ENCODE peak calls at places on chromosomes 1 and 21, in five cellular contexts. K is ACHN; W is posterior cingulate gyrus; X is stimulated activated CD8-positive, alpha-beta memory T cell treated with anti-CD3 and anti-CD28 coated beads, Interleukin-7, amount 100 ng/mL, for 1 hour; M is NCI-H1092 treated with DMSO at 0.1 percent for 48 hours. Q is an unnamed sample.

GRCh38 chr1:200912737-200913407 is 18.2 kb downstream of the INAVA start:
- DNase-seq in W (peak; percentile 80), M (no peak), K (no peak), X (no peak), Q (no peak)

GRCh38 chr1:192949783-192950182 is 109.4 kb downstream of the UCHL5 start:
- DNase-seq in K (no peak), W (no peak), M (no peak), X (no peak), Q (no peak)

GRCh38 chr1:227788279-227789041 is 27.0 kb upstream of the PRSS38 start:
- DNase-seq in M (peak; percentile 77), K (peak; percentile 75), W (no peak), X (no peak), Q (no peak)

GRCh38 chr1:212760126-212760823 is 31.3 kb downstream of the NSL1 start:
- DNase-seq in X (no peak), M (no peak), W (peak; percentile 55), K (peak; percentile 47), Q (peak; percentile 15)

GRCh38 chr1:46643368-46643775 is 24.8 kb downstream of the ATPAF1 start:
- DNase-seq in W (no peak), K (peak; percentile 88), X (no peak), M (peak; percentile 89), Q (peak; percentile 86)

GRCh38 chr1:6026095-6026809 is 19.4 kb upstream of the KCNAB2 start:
- DNase-seq in K (peak; percentile 91), W (peak; percentile 89), X (peak; percentile 81), M (peak; percentile 90), Q (no peak)

GRCh38 chr21:16742116-16742515 is 770.7 kb upstream of the CXADR start:
- DNase-seq in K (no peak), W (no peak), X (no peak), M (no peak), Q (no peak)

GRCh38 chr1:77044133-77044849 is 174.9 kb downstream of the PIGK start:
- DNase-seq in X (no peak), M (no peak), K (no peak), W (no peak), Q (peak; percentile 48)

GRCh38 chr1:33763406-33763805 is 100.5 kb upstream of the HMGB4 start:
- DNase-seq in X (no peak), M (no peak), K (no peak), W (no peak), Q (peak; percentile 83)

GRCh38 chr1:204093421-204093717 is 20.5 kb downstream of the SOX13 start:
- DNase-seq in M (peak; percentile 55), X (no peak), K (peak; percentile 29), W (peak; percentile 54), Q (no peak)

GRCh38 chr1:7491089-7491817 is 279.8 kb upstream of the VAMP3 start:
- DNase-seq in W (peak; percentile 48), K (no peak), X (no peak), M (peak; percentile 97), Q (peak; percentile 38)

GRCh38 chr21:28871388-28872015 is 121.2 kb downstream of the LTN1 start:
- DNase-seq in X (no peak), W (no peak), K (peak; percentile 5), M (no peak), Q (peak; percentile 51)

GRCh38 chr1:201329801-201330200 is 46.5 kb downstream of the PKP1 start:
- DNase-seq in W (peak; percentile 48), K (no peak), M (no peak), X (no peak), Q (no peak)

GRCh38 chr1:110897685-110898084 is 24.7 kb downstream of the CD53 start:
- DNase-seq in W (no peak), X (no peak), M (no peak), K (no peak), Q (no peak)

GRCh38 chr1:183191833-183192232 is 5.8 kb downstream of the LAMC2 start:
- DNase-seq in K (peak; percentile 33), X (no peak), W (no peak), M (no peak), Q (peak; percentile 93)

GRCh38 chr1:198151688-198152087 is 5.1 kb upstream of the NEK7 start:
- DNase-seq in M (peak; percentile 23), K (no peak), W (no peak), X (no peak), Q (no peak)

Q was measured in fibroblast of mammary gland.